ENCODE peak calls at places on chromosomes 1 and 21, in six cellular contexts. P, T, V, X, K and H are unnamed samples.

GRCh38 chr21:15065381-15066230 is 806 bp upstream of the NRIP1 start:
- DNase-seq in P (peak; percentile 66), T (peak; percentile 37), V (peak; percentile 89), X (peak; percentile 45), K (peak; percentile 92), H (peak; percentile 42)

GRCh38 chr1:15951341-15952153 is 24.4 kb downstream of the ZBTB17 start:
- DNase-seq in P (no peak), V (peak; percentile 63), X (no peak), T (no peak), K (no peak), H (no peak)

GRCh38 chr1:167175901-167176300 is 44.8 kb upstream of the POU2F1 start:
- DNase-seq in P (peak; percentile 23), V (no peak), X (no peak), T (no peak), K (no peak), H (no peak)

GRCh38 chr21:45280178-45280821 is 7.4 kb downstream of the POFUT2 start:
- DNase-seq in P (no peak), K (peak; percentile 5), V (peak; percentile 52), T (no peak), X (no peak), H (no peak)

GRCh38 chr21:45767071-45768006 is 123.8 kb downstream of the PCBP3 start:
- DNase-seq in K (no peak), V (no peak), X (no peak), P (no peak), T (no peak), H (no peak)

GRCh38 chr1:25031966-25032667 is 102.0 kb upstream of the RUNX3 start:
- DNase-seq in V (no peak), P (peak; percentile 79), T (no peak), K (no peak), X (no peak), H (no peak)

GRCh38 chr1:196910208-196910607 is 22.4 kb downstream of the CFHR4 start:
- DNase-seq in T (no peak), V (no peak), P (peak; percentile 24), K (no peak), X (no peak), H (no peak)

GRCh38 chr21:32549861-32550260 is 35.5 kb downstream of the TCP10L start:
- DNase-seq in P (no peak), K (no peak), X (no peak), T (no peak), V (no peak), H (no peak)

GRCh38 chr1:6141601-6142000 is 38.5 kb downstream of the CHD5 start:
- DNase-seq in T (no peak), K (no peak), V (no peak), X (no peak), P (peak; percentile 36), H (no peak)

GRCh38 chr1:229105109-229105508 is 165.8 kb upstream of the RAB4A start:
- DNase-seq in T (no peak), P (no peak), K (no peak), V (peak; percentile 84), X (no peak), H (no peak)

GRCh38 chr1:200906491-200906890 is 11.8 kb downstream of the INAVA start:
- DNase-seq in V (no peak), K (no peak), T (no peak), X (no peak), P (no peak), H (no peak)

GRCh38 chr1:31843506-31843905 is 27.7 kb upstream of the SPOCD1 start:
- DNase-seq in X (peak; percentile 77), P (peak; percentile 84), K (peak; percentile 51), V (no peak), T (no peak), H (no peak)

GRCh38 chr1:86455078-86455477 is 13.6 kb upstream of the CLCA1 start:
- DNase-seq in K (no peak), P (no peak), X (no peak), T (no peak), V (no peak), H (no peak)

GRCh38 chr1:53878492-53879105 is 11.0 kb downstream of the YIPF1 start:
- DNase-seq in K (no peak), V (no peak), X (no peak), P (peak; percentile 59), T (peak; percentile 11), H (no peak)

GRCh38 chr1:47725000-47725731 is 272.0 kb downstream of the TRABD2B start:
- DNase-seq in T (peak; percentile 31), P (no peak), K (no peak), X (no peak), V (no peak), H (peak; percentile 53)

GRCh38 chr1:1349256-1350012 is at the start of gene DVL1:
- DNase-seq in T (no peak), V (peak; percentile 81), P (no peak), K (peak; percentile 23), X (no peak), H (peak; percentile 74)

GRCh38 chr1:6600410-6601048 is 2.1 kb downstream of the KLHL21 start:
- DNase-seq in T (no peak), X (no peak), P (peak; percentile 38), V (no peak), K (no peak), H (no peak)

GRCh38 chr1:74343191-74343590 is 108.0 kb downstream of the TNNI3K start:
- DNase-seq in K (peak; percentile 52), T (no peak), X (no peak), P (peak; percentile 9), V (no peak), H (no peak)

GRCh38 chr1:58932820-58933598 is 149.2 kb upstream of the JUN start:
- DNase-seq in V (peak; percentile 69), X (no peak), P (peak; percentile 99), T (peak; percentile 46), K (no peak), H (no peak)

GRCh38 chr21:45551316-45551715 is 9.1 kb upstream of the SLC19A1 start:
- DNase-seq in P (peak; percentile 80), V (peak; percentile 29), T (peak; percentile 58), K (no peak), X (no peak), H (no peak)

GRCh38 chr21:45332981-45333582 is 45.4 kb upstream of the POFUT2 start:
- DNase-seq in V (peak; percentile 65), P (no peak), T (no peak), X (no peak), K (no peak), H (no peak)

GRCh38 chr1:46595127-46595526 is 8.9 kb downstream of the MKNK1 start:
- DNase-seq in K (peak; percentile 40), X (no peak), V (peak; percentile 78), T (no peak), P (no peak), H (no peak)

GRCh38 chr1:39696448-39696847 is 5.2 kb upstream of the HPCAL4 start:
- DNase-seq in P (no peak), X (no peak), V (no peak), T (no peak), K (no peak), H (no peak)

GRCh38 chr1:161119379-161120061 is 1.6 kb downstream of the NIT1 start:
- DNase-seq in V (no peak), T (peak; percentile 85), K (no peak), P (peak; percentile 90), X (no peak), H (no peak)

GRCh38 chr1:51516639-51517158 is 2.4 kb downstream of the EPS15 start:
- DNase-seq in K (no peak), X (no peak), V (no peak), P (no peak), T (no peak), H (no peak)

GRCh38 chr1:18182518-18183160 is 75.0 kb downstream of the IGSF21 start:
- DNase-seq in X (no peak), T (no peak), P (no peak), K (no peak), V (no peak), H (no peak)

GRCh38 chr1:94063379-94063778 is 57.6 kb downstream of the ABCA4 start:
- DNase-seq in X (no peak), K (no peak), V (no peak), P (peak; percentile 39), T (no peak), H (peak; percentile 17)

GRCh38 chr1:205247130-205247921 is 19.6 kb downstream of the TMCC2 start:
- DNase-seq in P (no peak), K (peak; percentile 85), V (peak; percentile 66), X (no peak), T (no peak), H (no peak)

GRCh38 chr1:169604781-169605560 is 18.7 kb upstream of the F5 start:
- DNase-seq in X (no peak), V (no peak), K (peak; percentile 24), T (no peak), P (no peak), H (no peak)

GRCh38 chr1:56200446-56200845 is 378.9 kb downstream of the PLPP3 start:
- DNase-seq in V (no peak), T (no peak), X (peak; percentile 31), P (peak; percentile 67), K (no peak), H (no peak)

GRCh38 chr21:44537930-44538911 is 1.8 kb downstream of the KRTAP10-1 start:
- DNase-seq in X (no peak), V (peak; percentile 47), K (no peak), T (no peak), P (no peak), H (no peak)

GRCh38 chr1:12053752-12054548 is 9.2 kb upstream of the TNFRSF8 start:
- DNase-seq in T (no peak), X (no peak), K (no peak), P (no peak), V (no peak), H (no peak)

GRCh38 chr1:119676571-119677206 is 28.6 kb upstream of the ZNF697 start:
- DNase-seq in K (no peak), T (no peak), V (peak; percentile 73), X (no peak), P (peak; percentile 6), H (no peak)
- TF ChIP-seq CTCF in K (no peak), T (no peak), V (no peak), X (no peak), P (no peak), H (no peak)

GRCh38 chr21:42820513-42821465 is 58.5 kb downstream of the WDR4 start:
- DNase-seq in P (no peak), V (no peak), T (no peak), K (no peak), X (no peak), H (no peak)
- TF ChIP-seq CTCF in P (no peak), V (no peak), T (no peak), K (no peak), X (no peak), H (no peak)

GRCh38 chr1:187985897-187986654 is 1157.3 kb downstream of the PLA2G4A start:
- DNase-seq in P (no peak), X (no peak), T (no peak), V (no peak), K (no peak), H (no peak)
- TF ChIP-seq CTCF in P (no peak), X (no peak), T (no peak), V (no peak), K (no peak), H (no peak)

GRCh38 chr1:158458263-158458662 is 3.4 kb upstream of the OR10K1 start:
- DNase-seq in K (no peak), P (no peak), V (no peak), X (no peak), T (no peak), H (no peak)
- TF ChIP-seq CTCF in K (no peak), P (no peak), V (no peak), X (no peak), T (no peak), H (no peak)